ENCODE peak calls at places on chromosome 16, in five cellular contexts. H, V, X, K and D are unnamed samples.

GRCh38 chr16:10888320-10888937 is 11.4 kb downstream of the CIITA start:
- DNase-seq in H (no peak), V (no peak), X (no peak), K (no peak), D (no peak)

GRCh38 chr16:71263581-71263980 is 25.6 kb downstream of the CMTR2 start:
- DNase-seq in H (no peak), V (no peak), X (no peak), K (no peak), D (no peak)

GRCh38 chr16:11797957-11798299 is 870 bp upstream of the ZC3H7A start:
- DNase-seq in H (no peak), V (no peak), X (no peak), K (no peak), D (no peak)

GRCh38 chr16:84540194-84540593 is 35.7 kb upstream of the MEAK7 start:
- DNase-seq in H (no peak), V (no peak), X (no peak), K (no peak), D (no peak)

GRCh38 chr16:57071840-57072541 is 20.4 kb upstream of the CPNE2 start:
- DNase-seq in H (peak; percentile 56), V (peak; percentile 56), X (no peak), K (no peak), D (no peak)

GRCh38 chr16:85891776-85892166 is 7.2 kb upstream of the IRF8 start:
- DNase-seq in H (no peak), V (no peak), X (peak; percentile 32), K (no peak), D (no peak)

GRCh38 chr16:85650864-85651811 is 37.6 kb downstream of the GINS2 start:
- DNase-seq in H (no peak), V (no peak), X (no peak), K (no peak), D (no peak)

GRCh38 chr16:71626018-71626857 is at the start of gene MARVELD3:
- DNase-seq in H (no peak), V (no peak), X (peak; percentile 55), K (no peak), D (no peak)

GRCh38 chr16:84043486-84044107 is 1.0 kb upstream of the SLC38A8 start:
- DNase-seq in H (no peak), V (peak; percentile 17), X (no peak), K (no peak), D (no peak)

GRCh38 chr16:15490123-15490711 is 55.8 kb downstream of the BMERB1 start:
- DNase-seq in H (no peak), V (no peak), X (no peak), K (no peak), D (no peak)

GRCh38 chr16:66935319-66936011 is at the start of gene CES2:
- DNase-seq in H (peak; percentile 34), V (peak; percentile 50), X (no peak), K (no peak), D (no peak)

GRCh38 chr16:3101841-3102470 is 2.9 kb upstream of the ZSCAN10 start:
- DNase-seq in H (no peak), V (no peak), X (no peak), K (no peak), D (no peak)

GRCh38 chr16:50925758-50926357 is 184.0 kb downstream of the CYLD start:
- DNase-seq in H (peak; percentile 1), V (peak; percentile 30), X (no peak), K (no peak), D (no peak)

DNA sequence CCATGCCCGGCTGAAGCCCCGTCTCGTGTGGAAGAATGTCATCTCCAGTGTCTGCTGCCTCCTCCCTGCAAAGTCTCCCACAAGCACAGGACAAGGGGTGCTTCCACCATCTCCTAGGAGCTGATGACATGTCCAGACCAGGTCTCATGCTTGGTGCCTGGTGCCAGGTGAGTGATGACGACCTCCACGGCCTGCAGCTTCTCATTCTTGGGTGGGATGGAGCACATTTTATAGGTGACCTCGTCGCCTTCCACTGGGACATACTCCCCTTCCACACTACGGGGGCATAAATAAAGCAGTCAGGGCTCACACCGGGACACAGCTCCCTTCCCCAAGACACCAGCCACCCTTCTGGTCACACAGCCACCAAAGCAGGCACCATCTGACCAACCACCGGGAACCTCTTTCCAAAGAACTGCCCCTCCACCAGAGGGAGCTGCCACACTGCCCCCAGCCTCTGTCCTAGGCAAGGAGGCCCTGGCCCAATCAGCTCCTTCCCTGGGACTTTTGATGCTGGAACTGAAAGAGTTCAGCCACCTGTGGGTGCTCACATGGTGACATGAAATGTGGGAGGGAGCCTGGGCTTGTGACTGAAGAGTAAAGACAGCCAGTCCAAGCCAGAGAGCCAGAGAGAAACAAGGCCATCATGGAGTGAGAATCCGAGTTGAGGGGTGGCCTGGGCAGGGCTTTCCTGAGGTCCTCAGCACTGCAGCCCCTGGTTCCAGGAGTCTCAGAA is 13.6 kb downstream of the CARHSP1 start:
- DNase-seq in H (no peak), V (no peak), X (no peak), K (no peak), D (no peak)
- TF ChIP-seq CTCF in H (peak; percentile 5), V (no peak), X (no peak), K (no peak), D (peak; percentile 22)

DNA sequence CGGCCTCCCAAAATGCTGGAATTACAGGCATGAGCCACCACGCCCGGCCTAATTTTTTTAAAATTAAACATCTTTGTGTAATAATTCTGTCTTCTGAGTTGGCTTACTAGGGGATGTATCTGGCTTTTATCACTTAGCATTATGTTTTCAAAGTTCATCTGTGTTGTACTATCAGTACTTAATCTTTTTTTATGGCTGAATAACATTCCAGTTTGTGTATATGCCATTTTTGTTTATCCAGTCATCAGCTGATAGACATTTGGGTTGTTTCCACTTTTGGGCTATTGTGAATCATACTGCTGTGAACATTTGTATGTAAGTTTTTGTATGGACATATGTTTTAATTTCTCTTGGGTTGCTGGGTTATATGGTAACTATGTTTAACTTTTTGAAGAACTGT is 69.0 kb downstream of the CHD9 start:
- DNase-seq in H (no peak), V (peak; percentile 72), X (no peak), K (no peak), D (no peak)
- H3K4me3 ChIP-seq in H (no peak overlapping the region), V (no peak overlapping the region), X (no peak overlapping the region), K (no peak overlapping the region), D (no peak overlapping the region)

GRCh38 chr16:4612977-4613635 is 1.6 kb downstream of the UBALD1 start:
- DNase-seq in H (no peak), V (no peak), X (no peak), K (no peak), D (no peak)

GRCh38 chr16:4613636-4614570 is 785 bp downstream of the UBALD1 start:
- DNase-seq in H (peak; percentile 20), V (peak; percentile 35), X (no peak), K (no peak), D (no peak)

GRCh38 chr16:4611337-4612023 is 3.2 kb downstream of the UBALD1 start:
- DNase-seq in H (no peak), V (no peak), X (no peak), K (no peak), D (no peak)

GRCh38 chr16:4610011-4611005 is 4.4 kb downstream of the UBALD1 start:
- DNase-seq in H (no peak), V (no peak), X (no peak), K (no peak), D (no peak)

DNA sequence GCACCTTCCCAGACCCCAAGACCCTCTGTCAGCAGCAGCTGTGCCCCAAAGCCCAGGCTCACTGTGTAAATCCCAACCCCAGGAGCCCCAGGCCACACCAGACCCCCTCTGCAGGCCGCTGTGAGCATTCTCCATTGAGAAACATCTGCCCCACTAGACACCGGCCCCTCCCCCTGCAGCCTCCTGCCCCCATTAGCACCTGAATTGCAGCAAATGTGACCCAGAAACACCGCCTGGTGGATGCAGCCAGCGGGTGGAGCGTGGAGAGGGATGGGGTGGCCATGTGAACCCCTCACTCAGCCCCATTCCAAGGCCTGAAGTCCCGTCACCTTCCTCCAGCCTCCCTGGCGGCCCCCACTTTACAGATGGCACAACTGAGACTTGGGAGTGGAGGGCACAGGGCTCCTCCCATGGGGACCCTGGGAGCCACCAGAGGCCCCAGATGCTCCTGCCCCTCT is 2.2 kb downstream of the UBALD1 start:
- DNase-seq in H (no peak), V (no peak), X (no peak), K (no peak), D (no peak)
- TF ChIP-seq CTCF in H (peak; percentile 31), V (no peak), X (no peak), K (no peak), D (no peak)

GRCh38 chr16:35574454-35575431 is 2115.3 kb downstream of the TP53TG3F start:
- DNase-seq in H (no peak), V (no peak), X (no peak), K (no peak), D (no peak)
- H3K4me3 ChIP-seq in H (no peak overlapping the region), V (no peak overlapping the region), X (no peak overlapping the region), K (no peak overlapping the region), D (no peak overlapping the region)

DNA sequence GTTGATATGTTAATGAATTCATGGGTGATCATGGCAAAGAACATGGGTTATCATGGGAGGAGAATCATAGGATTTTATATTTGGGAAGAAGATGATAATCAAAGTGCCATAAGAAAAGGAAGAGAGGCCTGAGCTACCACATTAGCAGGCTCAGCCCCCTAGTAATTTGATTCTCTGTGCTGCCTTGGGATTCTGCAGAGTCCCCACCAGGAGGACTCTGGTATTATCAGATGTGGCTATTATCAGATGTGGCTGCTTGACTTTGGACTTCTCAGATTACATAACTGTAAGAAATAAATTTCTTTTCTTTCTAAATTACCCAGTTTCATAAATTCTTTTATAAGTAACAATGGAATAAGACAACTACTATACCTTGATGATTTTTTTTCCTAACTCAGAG is 137.6 kb downstream of the ITFG1 start:
- DNase-seq in H (no peak), V (no peak), X (no peak), K (no peak), D (no peak)
- TF ChIP-seq CTCF in H (peak; percentile 14), V (no peak), X (no peak), K (no peak), D (no peak)